ENCODE peak calls at places on chromosomes 6 and 20, in five cellular contexts. One of them, this sample, is unnamed. For H3K79me2, the result is how much of the 10 kb centered on the place peaks cover.

GRCh38 chr20:53678990-53679596 is 85.5 kb upstream of the ZNF217 start:
- DNase-seq in hepatocyte: no peak
- DNase-seq in PC-3: no peak
- DNase-seq in HCT116: no peak
- DNase-seq in H9: no peak
- DNase-seq in this sample: no peak

GRCh38 chr20:856361-856775 is 22.9 kb downstream of the FAM110A start:
- DNase-seq in H9: no peak
- DNase-seq in HCT116: peak
- DNase-seq in PC-3: peak
- DNase-seq in hepatocyte: no peak
- DNase-seq in this sample: no peak

GRCh38 chr6:5997420-5998093 is 9.2 kb downstream of the NRN1 start:
- DNase-seq in hepatocyte: no peak
- DNase-seq in H9: peak
- DNase-seq in PC-3: no peak
- DNase-seq in HCT116: no peak
- DNase-seq in this sample: peak

GRCh38 chr6:161261325-161261724 is 12.5 kb downstream of the AGPAT4 start:
- DNase-seq in H9: no peak
- DNase-seq in HCT116: no peak
- DNase-seq in hepatocyte: no peak
- DNase-seq in PC-3: peak
- DNase-seq in this sample: no peak

GRCh38 chr6:12957321-12958051 is 240.9 kb downstream of the PHACTR1 start:
- DNase-seq in PC-3: no peak
- DNase-seq in HCT116: no peak
- DNase-seq in H9: peak
- DNase-seq in hepatocyte: peak
- DNase-seq in this sample: no peak

GRCh38 chr6:31572041-31572911 is at the start of gene LTA:
- DNase-seq in PC-3: no peak
- DNase-seq in hepatocyte: no peak
- DNase-seq in H9: no peak
- DNase-seq in HCT116: no peak
- DNase-seq in this sample: peak

GRCh38 chr6:20875369-20875963 is 341.2 kb downstream of the CDKAL1 start:
- DNase-seq in H9: no peak
- DNase-seq in PC-3: peak
- DNase-seq in HCT116: no peak
- DNase-seq in hepatocyte: peak
- DNase-seq in this sample: no peak

GRCh38 chr6:47512872-47513271 is 35.3 kb downstream of the CD2AP start:
- DNase-seq in HCT116: no peak
- DNase-seq in H9: no peak
- DNase-seq in PC-3: no peak
- DNase-seq in hepatocyte: no peak
- DNase-seq in this sample: no peak

GRCh38 chr6:38016824-38017223 is 197.3 kb downstream of the ZFAND3 start:
- DNase-seq in PC-3: no peak
- DNase-seq in H9: no peak
- DNase-seq in HCT116: no peak
- DNase-seq in hepatocyte: no peak
- DNase-seq in this sample: no peak

GRCh38 chr6:95487817-95488216 is 89.5 kb upstream of the MANEA start:
- DNase-seq in HCT116: no peak
- DNase-seq in H9: no peak
- DNase-seq in hepatocyte: no peak
- DNase-seq in PC-3: no peak
- DNase-seq in this sample: peak

GRCh38 chr6:21438237-21438985 is 155.1 kb upstream of the SOX4 start:
- DNase-seq in HCT116: no peak
- DNase-seq in PC-3: peak
- DNase-seq in hepatocyte: no peak
- DNase-seq in H9: no peak
- DNase-seq in this sample: peak

GRCh38 chr6:162294030-162294429 is 433.5 kb downstream of the PRKN start:
- DNase-seq in H9: no peak
- DNase-seq in hepatocyte: no peak
- DNase-seq in PC-3: no peak
- DNase-seq in HCT116: no peak
- DNase-seq in this sample: no peak

GRCh38 chr6:25351485-25351884 is 72.3 kb downstream of the CARMIL1 start:
- DNase-seq in PC-3: no peak
- DNase-seq in hepatocyte: no peak
- DNase-seq in H9: no peak
- DNase-seq in HCT116: no peak
- DNase-seq in this sample: no peak

GRCh38 chr6:33419580-33420492 is at the start of gene SYNGAP1:
- DNase-seq in H9: peak
- DNase-seq in hepatocyte: peak
- DNase-seq in PC-3: no peak
- DNase-seq in HCT116: no peak
- DNase-seq in this sample: peak

GRCh38 chr6:146785001-146785585 is 186.3 kb downstream of the ADGB start:
- DNase-seq in HCT116: peak
- DNase-seq in hepatocyte: peak
- DNase-seq in PC-3: peak
- DNase-seq in H9: no peak
- DNase-seq in this sample: peak

GRCh38 chr6:108667984-108668383 is 107.3 kb downstream of the FOXO3 start:
- DNase-seq in PC-3: no peak
- DNase-seq in H9: no peak
- DNase-seq in HCT116: no peak
- DNase-seq in hepatocyte: peak
- DNase-seq in this sample: peak

GRCh38 chr6:130947464-130947863 is 115.6 kb downstream of the EPB41L2 start:
- DNase-seq in hepatocyte: no peak
- DNase-seq in PC-3: no peak
- DNase-seq in H9: no peak
- DNase-seq in HCT116: no peak
- DNase-seq in this sample: no peak

GRCh38 chr20:63381781-63382431 is 20.8 kb upstream of the CHRNA4 start:
- DNase-seq in hepatocyte: peak
- DNase-seq in PC-3: peak
- DNase-seq in H9: peak
- DNase-seq in HCT116: no peak
- DNase-seq in this sample: peak

GRCh38 chr20:33518071-33518470 is 28.2 kb downstream of the CBFA2T2 start:
- DNase-seq in H9: no peak
- DNase-seq in HCT116: no peak
- DNase-seq in hepatocyte: no peak
- DNase-seq in PC-3: peak
- DNase-seq in this sample: no peak

GRCh38 chr6:20605581-20605980 is 71.3 kb downstream of the CDKAL1 start:
- DNase-seq in H9: no peak
- DNase-seq in HCT116: no peak
- DNase-seq in hepatocyte: no peak
- DNase-seq in PC-3: no peak
- DNase-seq in this sample: no peak

GRCh38 chr20:58584881-58585752 is 66.0 kb upstream of the STX16 start:
- DNase-seq in H9: no peak
- DNase-seq in PC-3: no peak
- DNase-seq in HCT116: no peak
- DNase-seq in hepatocyte: no peak
- DNase-seq in this sample: no peak

GRCh38 chr6:27375613-27376079 is 12.9 kb upstream of the ZNF391 start:
- DNase-seq in hepatocyte: peak
- DNase-seq in PC-3: peak
- DNase-seq in HCT116: no peak
- DNase-seq in H9: no peak
- DNase-seq in this sample: no peak

GRCh38 chr6:84508981-84509380 is 255.4 kb downstream of the TBX18 start:
- DNase-seq in H9: no peak
- DNase-seq in HCT116: no peak
- DNase-seq in PC-3: no peak
- DNase-seq in hepatocyte: no peak
- DNase-seq in this sample: no peak

GRCh38 chr6:92887871-92888270 is 531.5 kb downstream of the EPHA7 start:
- DNase-seq in HCT116: no peak
- DNase-seq in H9: no peak
- DNase-seq in PC-3: no peak
- DNase-seq in hepatocyte: no peak
- DNase-seq in this sample: no peak

GRCh38 chr6:11785953-11786579 is 7.5 kb upstream of the ADTRP start:
- DNase-seq in PC-3: no peak
- DNase-seq in H9: no peak
- DNase-seq in HCT116: no peak
- DNase-seq in hepatocyte: no peak
- DNase-seq in this sample: no peak

GRCh38 chr6:27114792-27115191 is 132.7 kb upstream of the PRSS16 start:
- DNase-seq in H9: no peak
- DNase-seq in hepatocyte: no peak
- DNase-seq in HCT116: no peak
- DNase-seq in PC-3: no peak
- DNase-seq in this sample: no peak

GRCh38 chr6:151440930-151441329 is 11.0 kb downstream of the RMND1 start:
- DNase-seq in HCT116: no peak
- DNase-seq in H9: no peak
- DNase-seq in PC-3: no peak
- DNase-seq in hepatocyte: no peak
- DNase-seq in this sample: peak

GRCh38 chr6:135033238-135033637 is 21.4 kb downstream of the HBS1L start:
- DNase-seq in hepatocyte: no peak
- DNase-seq in PC-3: no peak
- DNase-seq in H9: no peak
- DNase-seq in HCT116: no peak
- DNase-seq in this sample: no peak

GRCh38 chr6:121993362-121993761 is 406.1 kb upstream of the HSF2 start:
- DNase-seq in H9: no peak
- DNase-seq in hepatocyte: no peak
- DNase-seq in PC-3: no peak
- DNase-seq in HCT116: no peak
- DNase-seq in this sample: no peak

GRCh38 chr6:137046871-137047412 is 2.2 kb upstream of the IL20RA start:
- DNase-seq in HCT116: no peak
- DNase-seq in hepatocyte: no peak
- DNase-seq in H9: no peak
- DNase-seq in PC-3: no peak
- DNase-seq in this sample: peak

GRCh38 chr6:27642744-27643456 is 170.0 kb upstream of the ZNF184 start:
- DNase-seq in hepatocyte: no peak
- DNase-seq in PC-3: no peak
- DNase-seq in HCT116: no peak
- DNase-seq in H9: no peak
- DNase-seq in this sample: no peak

GRCh38 chr6:68638225-68638900 is 3.3 kb downstream of the ADGRB3 start:
- DNase-seq in PC-3: peak
- DNase-seq in H9: no peak
- DNase-seq in hepatocyte: peak
- DNase-seq in HCT116: no peak
- DNase-seq in this sample: peak

GRCh38 chr20:4684837-4685413 is 36.8 kb upstream of the PRND start:
- DNase-seq in PC-3: peak
- DNase-seq in H9: no peak
- DNase-seq in hepatocyte: peak
- DNase-seq in HCT116: peak
- DNase-seq in this sample: no peak

GRCh38 chr6:161401910-161402309 is 128.0 kb upstream of the AGPAT4 start:
- DNase-seq in H9: no peak
- DNase-seq in HCT116: no peak
- DNase-seq in hepatocyte: no peak
- DNase-seq in PC-3: no peak
- DNase-seq in this sample: no peak

GRCh38 chr6:15516923-15517560 is 145.8 kb downstream of the DTNBP1 start:
- DNase-seq in H9: no peak
- DNase-seq in hepatocyte: no peak
- DNase-seq in HCT116: no peak
- DNase-seq in PC-3: no peak
- DNase-seq in this sample: no peak

DNA sequence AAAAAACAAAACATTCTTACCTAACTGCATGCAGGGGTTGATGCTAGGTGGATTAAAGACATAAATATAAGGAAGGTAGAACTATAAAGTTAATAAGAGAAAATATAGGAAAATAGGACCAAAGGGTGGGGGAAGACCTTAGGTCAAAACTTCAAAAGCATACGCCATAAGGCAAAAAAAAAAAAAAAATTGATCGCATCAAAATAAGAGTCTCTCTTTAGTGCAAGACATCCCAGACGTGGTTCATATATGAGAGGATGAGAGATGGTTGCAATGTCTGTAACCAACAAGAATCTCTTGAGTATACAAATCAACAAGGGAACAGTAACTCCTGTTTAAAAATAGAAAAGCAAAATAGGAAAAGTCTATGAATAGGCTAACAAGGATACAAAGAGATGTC is 8.5 kb downstream of the BAG2 start:
- DNase-seq in HCT116: no peak
- DNase-seq in hepatocyte: no peak
- DNase-seq in H9: no peak
- DNase-seq in PC-3: no peak
- DNase-seq in this sample: no peak
- H3K79me2 ChIP-seq in HCT116: half or more
- H3K79me2 ChIP-seq in hepatocyte: under half
- H3K79me2 ChIP-seq in H9: under half
- H3K79me2 ChIP-seq in PC-3: half or more
- H3K79me2 ChIP-seq in this sample: half or more

GRCh38 chr6:35673755-35674154 is 15.0 kb downstream of the FKBP5 start:
- DNase-seq in HCT116: no peak
- DNase-seq in PC-3: no peak
- DNase-seq in hepatocyte: no peak
- DNase-seq in H9: no peak
- DNase-seq in this sample: no peak
- H3K79me2 ChIP-seq in HCT116: half or more
- H3K79me2 ChIP-seq in PC-3: under half
- H3K79me2 ChIP-seq in hepatocyte: half or more
- H3K79me2 ChIP-seq in H9: under half
- H3K79me2 ChIP-seq in this sample: half or more

DNA sequence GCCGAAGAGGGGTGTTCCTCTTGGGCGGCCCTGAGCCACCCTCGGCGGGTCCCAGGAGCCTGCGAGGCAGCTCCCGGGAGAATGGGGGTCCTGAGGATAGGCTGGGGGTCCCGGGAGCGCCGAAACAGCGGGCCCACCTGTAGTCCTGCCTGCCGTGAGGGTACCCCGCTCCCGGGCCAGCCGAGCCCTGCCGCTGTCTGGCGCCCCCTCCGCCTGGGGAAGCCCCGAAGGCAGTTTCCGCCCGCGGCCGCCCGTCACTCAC is 280 bp downstream of the SPATA2 start:
- DNase-seq in PC-3: no peak
- DNase-seq in H9: no peak
- DNase-seq in HCT116: no peak
- DNase-seq in hepatocyte: no peak
- DNase-seq in this sample: no peak
- H3K79me2 ChIP-seq in PC-3: half or more
- H3K79me2 ChIP-seq in H9: under half
- H3K79me2 ChIP-seq in HCT116: half or more
- H3K79me2 ChIP-seq in hepatocyte: half or more
- H3K79me2 ChIP-seq in this sample: half or more

DNA sequence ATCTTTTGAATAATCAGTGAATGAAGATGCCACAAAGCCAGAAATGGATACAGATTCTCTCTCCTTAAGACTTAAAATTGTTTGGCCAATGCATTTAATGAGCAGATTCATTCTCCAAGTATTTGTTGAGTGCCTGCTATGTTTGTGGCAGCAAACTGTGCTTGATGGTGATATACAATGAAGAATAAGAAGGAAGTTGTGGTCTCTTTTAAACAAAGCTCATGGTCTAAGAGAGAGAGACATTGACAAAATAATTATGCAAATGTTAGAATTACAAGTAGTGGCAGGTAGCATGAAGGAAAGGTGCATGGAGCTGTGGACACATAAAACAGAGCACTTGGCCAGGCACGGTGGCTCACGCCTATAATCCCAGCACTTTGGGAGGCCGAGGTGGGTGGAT is 28.3 kb downstream of the NFATC2 start:
- DNase-seq in H9: no peak
- DNase-seq in hepatocyte: no peak
- DNase-seq in PC-3: no peak
- DNase-seq in HCT116: no peak
- DNase-seq in this sample: no peak
- H3K79me2 ChIP-seq in H9: under half
- H3K79me2 ChIP-seq in hepatocyte: under half
- H3K79me2 ChIP-seq in PC-3: under half
- H3K79me2 ChIP-seq in HCT116: under half
- H3K79me2 ChIP-seq in this sample: half or more